ENCODE peak calls at places on chromosomes 13 and 19, in eight cellular contexts. One of them, this sample, is unnamed.
A peak's percentile ranks its signal among the peaks of the same experiment; 100 is the strongest.

GRCh38 chr19:35730326-35730725 is 11.9 kb downstream of the IGFLR1 start:
- DNase-seq in psoas muscle: no peak
- DNase-seq in ovary: no peak
- DNase-seq in small intestine: no peak
- DNase-seq in OCI-LY7: no peak
- DNase-seq in DND-41: no peak
- DNase-seq in left ventricle myocardium inferior: no peak
- DNase-seq in fibroblast of lung: no peak
- DNase-seq in this sample: no peak

GRCh38 chr19:54674021-54674617 is 11.3 kb downstream of the LILRB4 start:
- DNase-seq in psoas muscle: no peak
- DNase-seq in ovary: no peak
- DNase-seq in small intestine: peak; percentile 18
- DNase-seq in OCI-LY7: peak; percentile 63
- DNase-seq in DND-41: peak; percentile 24
- DNase-seq in left ventricle myocardium inferior: no peak
- DNase-seq in fibroblast of lung: peak; percentile 16
- DNase-seq in this sample: no peak

GRCh38 chr19:30116984-30117555 is 175.0 kb downstream of the URI1 start:
- DNase-seq in psoas muscle: no peak
- DNase-seq in ovary: no peak
- DNase-seq in small intestine: no peak
- DNase-seq in OCI-LY7: no peak
- DNase-seq in DND-41: no peak
- DNase-seq in left ventricle myocardium inferior: no peak
- DNase-seq in fibroblast of lung: no peak
- DNase-seq in this sample: no peak

GRCh38 chr19:56245062-56245740 is 27.3 kb upstream of the EDDM13 start:
- DNase-seq in psoas muscle: no peak
- DNase-seq in ovary: no peak
- DNase-seq in small intestine: no peak
- DNase-seq in OCI-LY7: no peak
- DNase-seq in DND-41: no peak
- DNase-seq in left ventricle myocardium inferior: no peak
- DNase-seq in fibroblast of lung: no peak
- DNase-seq in this sample: no peak

GRCh38 chr13:26558074-26558805 is 757 bp downstream of the WASF3 start:
- DNase-seq in psoas muscle: peak; percentile 31
- DNase-seq in ovary: peak; percentile 58
- DNase-seq in small intestine: no peak
- DNase-seq in OCI-LY7: no peak
- DNase-seq in DND-41: no peak
- DNase-seq in left ventricle myocardium inferior: peak; percentile 27
- DNase-seq in fibroblast of lung: peak; percentile 19
- DNase-seq in this sample: peak; percentile 57

GRCh38 chr19:45505151-45505995 is 1.9 kb upstream of the VASP start:
- DNase-seq in psoas muscle: no peak
- DNase-seq in ovary: no peak
- DNase-seq in small intestine: no peak
- DNase-seq in OCI-LY7: no peak
- DNase-seq in DND-41: no peak
- DNase-seq in left ventricle myocardium inferior: no peak
- DNase-seq in fibroblast of lung: no peak
- DNase-seq in this sample: no peak

GRCh38 chr19:45768644-45769053 is 403 bp downstream of the SIX5 start:
- DNase-seq in psoas muscle: no peak
- DNase-seq in ovary: peak; percentile 76
- DNase-seq in small intestine: peak; percentile 16
- DNase-seq in OCI-LY7: peak; percentile 64
- DNase-seq in DND-41: peak; percentile 63
- DNase-seq in left ventricle myocardium inferior: peak; percentile 63
- DNase-seq in fibroblast of lung: peak; percentile 55
- DNase-seq in this sample: peak; percentile 61

GRCh38 chr13:96771501-96772367 is 222.5 kb downstream of the OXGR1 start:
- DNase-seq in psoas muscle: no peak
- DNase-seq in ovary: no peak
- DNase-seq in small intestine: peak; percentile 16
- DNase-seq in OCI-LY7: peak; percentile 68
- DNase-seq in DND-41: peak; percentile 6
- DNase-seq in left ventricle myocardium inferior: no peak
- DNase-seq in fibroblast of lung: peak; percentile 22
- DNase-seq in this sample: peak; percentile 42

GRCh38 chr13:45243072-45243471 is 42.2 kb upstream of the KCTD4 start:
- DNase-seq in psoas muscle: no peak
- DNase-seq in ovary: no peak
- DNase-seq in small intestine: peak; percentile 81
- DNase-seq in OCI-LY7: no peak
- DNase-seq in DND-41: no peak
- DNase-seq in left ventricle myocardium inferior: no peak
- DNase-seq in fibroblast of lung: no peak
- DNase-seq in this sample: no peak

GRCh38 chr13:92390217-92390616 is 836.4 kb upstream of the GPC6 start:
- DNase-seq in psoas muscle: no peak
- DNase-seq in ovary: no peak
- DNase-seq in small intestine: no peak
- DNase-seq in OCI-LY7: no peak
- DNase-seq in DND-41: no peak
- DNase-seq in left ventricle myocardium inferior: no peak
- DNase-seq in fibroblast of lung: peak; percentile 24
- DNase-seq in this sample: no peak

GRCh38 chr13:43273362-43273761 is 250.0 kb downstream of the DNAJC15 start:
- DNase-seq in psoas muscle: no peak
- DNase-seq in ovary: no peak
- DNase-seq in small intestine: no peak
- DNase-seq in OCI-LY7: no peak
- DNase-seq in DND-41: no peak
- DNase-seq in left ventricle myocardium inferior: no peak
- DNase-seq in fibroblast of lung: no peak
- DNase-seq in this sample: no peak

GRCh38 chr13:97855570-97855970 is 97.9 kb upstream of the IPO5 start:
- DNase-seq in psoas muscle: no peak
- DNase-seq in ovary: no peak
- DNase-seq in small intestine: peak; percentile 67
- DNase-seq in OCI-LY7: peak; percentile 61
- DNase-seq in DND-41: peak; percentile 28
- DNase-seq in left ventricle myocardium inferior: no peak
- DNase-seq in fibroblast of lung: peak; percentile 93
- DNase-seq in this sample: peak; percentile 25

GRCh38 chr13:97853550-97853949 is 99.9 kb upstream of the IPO5 start:
- DNase-seq in psoas muscle: no peak
- DNase-seq in ovary: no peak
- DNase-seq in small intestine: no peak
- DNase-seq in OCI-LY7: no peak
- DNase-seq in DND-41: no peak
- DNase-seq in left ventricle myocardium inferior: no peak
- DNase-seq in fibroblast of lung: peak; percentile 8
- DNase-seq in this sample: no peak

GRCh38 chr13:97852181-97852874 is 101.1 kb upstream of the IPO5 start:
- DNase-seq in psoas muscle: no peak
- DNase-seq in ovary: no peak
- DNase-seq in small intestine: no peak
- DNase-seq in OCI-LY7: no peak
- DNase-seq in DND-41: no peak
- DNase-seq in left ventricle myocardium inferior: no peak
- DNase-seq in fibroblast of lung: no peak
- DNase-seq in this sample: no peak

GRCh38 chr13:97858161-97858560 is 95.3 kb upstream of the IPO5 start:
- DNase-seq in psoas muscle: no peak
- DNase-seq in ovary: no peak
- DNase-seq in small intestine: no peak
- DNase-seq in OCI-LY7: no peak
- DNase-seq in DND-41: no peak
- DNase-seq in left ventricle myocardium inferior: no peak
- DNase-seq in fibroblast of lung: no peak
- DNase-seq in this sample: no peak

DNA sequence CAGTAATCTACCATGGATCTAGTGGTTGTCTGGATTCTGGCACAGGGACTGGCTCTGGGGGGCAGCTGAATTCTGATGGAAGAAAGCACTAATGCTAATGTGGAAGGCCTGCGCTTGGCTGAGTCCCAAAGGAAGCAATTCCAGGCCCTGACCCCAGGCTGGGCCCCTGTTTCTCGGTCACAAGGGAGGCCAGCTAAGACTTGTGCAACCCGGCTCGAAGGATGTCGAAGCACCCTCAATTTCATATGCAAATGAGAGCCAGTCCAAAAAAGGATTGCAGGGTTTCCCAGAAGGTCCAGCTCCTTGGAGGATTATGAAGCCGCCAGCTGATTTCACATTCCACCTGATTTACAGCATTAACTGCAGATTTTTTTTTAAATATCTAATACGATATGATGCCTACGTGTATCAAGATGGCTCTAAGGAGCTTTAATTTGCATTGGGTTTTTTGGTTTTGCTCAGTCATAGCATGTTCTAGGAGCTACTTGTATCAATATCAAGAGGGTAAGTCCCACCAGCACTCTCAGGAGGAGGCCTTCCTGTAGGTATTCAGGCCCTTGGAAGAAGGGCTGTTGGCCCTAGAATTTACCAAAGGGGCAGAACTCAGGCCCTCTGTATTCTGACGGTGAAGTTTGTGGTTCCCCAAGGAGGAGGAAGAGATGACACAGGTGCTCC is 97.3 kb upstream of the IPO5 start:
- DNase-seq in psoas muscle: peak; percentile 46
- DNase-seq in ovary: peak; percentile 21
- DNase-seq in small intestine: no peak
- DNase-seq in OCI-LY7: no peak
- DNase-seq in DND-41: no peak
- DNase-seq in left ventricle myocardium inferior: peak; percentile 34
- DNase-seq in fibroblast of lung: peak; percentile 72
- DNase-seq in this sample: peak; percentile 68
- H3K27ac ChIP-seq in psoas muscle: no peak overlapping the region
- H3K27ac ChIP-seq in ovary: no peak overlapping the region
- H3K27ac ChIP-seq in small intestine: no peak overlapping the region
- H3K27ac ChIP-seq in OCI-LY7: no peak overlapping the region
- H3K27ac ChIP-seq in DND-41: no peak overlapping the region
- H3K27ac ChIP-seq in left ventricle myocardium inferior: peak overlapping the region; percentile 40
- H3K27ac ChIP-seq in fibroblast of lung: no peak overlapping the region
- H3K27ac ChIP-seq in this sample: no peak overlapping the region

GRCh38 chr13:20702530-20702929 is 969 bp upstream of the IL17D start:
- DNase-seq in psoas muscle: no peak
- DNase-seq in ovary: no peak
- DNase-seq in small intestine: peak; percentile 81
- DNase-seq in OCI-LY7: peak; percentile 7
- DNase-seq in DND-41: no peak
- DNase-seq in left ventricle myocardium inferior: no peak
- DNase-seq in fibroblast of lung: peak; percentile 44
- DNase-seq in this sample: no peak

GRCh38 chr13:20704459-20705069 is 1.1 kb downstream of the IL17D start:
- DNase-seq in psoas muscle: no peak
- DNase-seq in ovary: peak; percentile 44
- DNase-seq in small intestine: no peak
- DNase-seq in OCI-LY7: no peak
- DNase-seq in DND-41: no peak
- DNase-seq in left ventricle myocardium inferior: no peak
- DNase-seq in fibroblast of lung: no peak
- DNase-seq in this sample: no peak

GRCh38 chr13:20702945-20703784 is at the start of gene IL17D:
- DNase-seq in psoas muscle: peak; percentile 33
- DNase-seq in ovary: peak; percentile 53
- DNase-seq in small intestine: peak; percentile 33
- DNase-seq in OCI-LY7: peak; percentile 57
- DNase-seq in DND-41: peak; percentile 44
- DNase-seq in left ventricle myocardium inferior: no peak
- DNase-seq in fibroblast of lung: no peak
- DNase-seq in this sample: no peak

GRCh38 chr13:20706661-20707060 is 3.2 kb downstream of the IL17D start:
- DNase-seq in psoas muscle: no peak
- DNase-seq in ovary: no peak
- DNase-seq in small intestine: no peak
- DNase-seq in OCI-LY7: no peak
- DNase-seq in DND-41: no peak
- DNase-seq in left ventricle myocardium inferior: no peak
- DNase-seq in fibroblast of lung: no peak
- DNase-seq in this sample: no peak

DNA sequence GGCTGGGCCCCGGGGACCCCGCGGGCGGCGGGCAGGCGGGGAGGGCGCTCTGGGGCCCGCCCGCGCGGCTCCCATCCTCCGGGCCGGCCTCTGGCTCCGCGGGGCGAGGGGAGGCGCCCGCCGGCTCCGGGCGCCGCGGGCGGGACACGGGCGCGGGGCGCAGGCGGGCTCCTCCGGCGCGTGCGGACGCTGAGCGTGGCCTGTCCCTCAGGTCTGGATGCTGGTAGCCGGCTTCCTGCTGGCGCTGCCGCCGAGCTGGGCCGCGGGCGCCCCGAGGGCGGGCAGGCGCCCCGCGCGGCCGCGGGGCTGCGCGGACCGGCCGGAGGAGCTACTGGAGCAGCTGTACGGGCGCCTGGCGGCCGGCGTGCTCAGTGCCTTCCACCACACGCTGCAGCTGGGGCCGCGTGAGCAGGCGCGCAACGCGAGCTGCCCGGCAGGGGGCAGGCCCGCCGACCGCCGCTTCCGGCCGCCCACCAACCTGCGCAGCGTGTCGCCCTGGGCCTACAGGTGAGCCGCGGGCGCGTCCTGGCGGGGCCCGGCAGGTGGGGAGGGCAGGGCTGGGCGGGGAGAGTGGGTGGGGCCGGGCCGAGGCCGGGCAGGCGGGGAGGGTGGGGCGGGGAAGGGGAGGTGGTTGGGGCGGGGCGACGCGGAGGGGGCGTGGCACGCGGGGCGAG is 423 bp downstream of the IL17D start:
- DNase-seq in psoas muscle: peak; percentile 78
- DNase-seq in ovary: peak; percentile 80
- DNase-seq in small intestine: peak; percentile 88
- DNase-seq in OCI-LY7: peak; percentile 90
- DNase-seq in DND-41: peak; percentile 77
- DNase-seq in left ventricle myocardium inferior: peak; percentile 68
- DNase-seq in fibroblast of lung: peak; percentile 78
- DNase-seq in this sample: peak; percentile 68
- H3K4me3 ChIP-seq in psoas muscle: peak overlapping the region; percentile 63
- H3K4me3 ChIP-seq in ovary: peak overlapping the region; percentile 46
- H3K4me3 ChIP-seq in small intestine: peak overlapping the region; percentile 60
- H3K4me3 ChIP-seq in OCI-LY7: peak overlapping the region; percentile 49
- H3K4me3 ChIP-seq in DND-41: no peak overlapping the region
- H3K4me3 ChIP-seq in left ventricle myocardium inferior: peak overlapping the region; percentile 79
- H3K4me3 ChIP-seq in fibroblast of lung: no peak overlapping the region
- H3K4me3 ChIP-seq in this sample: no peak overlapping the region

GRCh38 chr13:30463820-30464495 is 1.8 kb downstream of the HMGB1 start:
- DNase-seq in psoas muscle: no peak
- DNase-seq in ovary: no peak
- DNase-seq in small intestine: peak; percentile 73
- DNase-seq in OCI-LY7: peak; percentile 79
- DNase-seq in DND-41: peak; percentile 64
- DNase-seq in left ventricle myocardium inferior: peak; percentile 56
- DNase-seq in fibroblast of lung: peak; percentile 69
- DNase-seq in this sample: no peak
- H3K4me1 ChIP-seq in psoas muscle: peaks cover 27% of the 10 kb centered on the region
- H3K4me1 ChIP-seq in ovary: peaks cover 1% of the 10 kb centered on the region
- H3K4me1 ChIP-seq in small intestine: no peaks in the 10 kb centered on the region
- H3K4me1 ChIP-seq in OCI-LY7: peaks cover 55% of the 10 kb centered on the region
- H3K4me1 ChIP-seq in DND-41: peaks cover 42% of the 10 kb centered on the region
- H3K4me1 ChIP-seq in left ventricle myocardium inferior: peaks cover 40% of the 10 kb centered on the region
- H3K4me1 ChIP-seq in fibroblast of lung: peaks cover 2% of the 10 kb centered on the region
- H3K4me1 ChIP-seq in this sample: peaks cover 37% of the 10 kb centered on the region

DNA sequence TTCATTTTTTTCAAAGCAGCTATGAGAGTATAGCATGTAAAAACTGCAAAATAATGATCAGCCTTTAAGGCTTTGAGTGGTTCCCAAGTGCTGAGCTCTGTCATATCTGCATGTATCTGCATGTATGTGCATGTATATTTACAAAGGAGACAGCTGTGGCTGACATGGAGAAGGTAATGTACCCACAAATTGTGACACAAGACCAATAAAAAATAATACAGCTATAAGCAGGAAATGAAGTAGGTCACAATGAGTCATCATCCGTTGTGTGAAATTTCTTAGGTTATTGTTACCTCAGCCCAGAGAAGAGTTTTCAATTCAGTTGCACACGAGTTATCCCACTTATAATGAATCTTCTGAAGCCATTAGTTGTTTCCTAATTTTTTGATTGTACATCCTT is 60.9 kb upstream of the MED4 start:
- DNase-seq in psoas muscle: no peak
- DNase-seq in ovary: no peak
- DNase-seq in small intestine: peak; percentile 84
- DNase-seq in OCI-LY7: no peak
- DNase-seq in DND-41: peak; percentile 25
- DNase-seq in left ventricle myocardium inferior: no peak
- DNase-seq in fibroblast of lung: peak; percentile 21
- DNase-seq in this sample: no peak
- H3K27ac ChIP-seq in psoas muscle: no peak overlapping the region
- H3K27ac ChIP-seq in ovary: no peak overlapping the region
- H3K27ac ChIP-seq in small intestine: peak overlapping the region; percentile 73
- H3K27ac ChIP-seq in OCI-LY7: no peak overlapping the region
- H3K27ac ChIP-seq in DND-41: peak overlapping the region; percentile 87
- H3K27ac ChIP-seq in left ventricle myocardium inferior: peak overlapping the region; percentile 53
- H3K27ac ChIP-seq in fibroblast of lung: no peak overlapping the region
- H3K27ac ChIP-seq in this sample: peak overlapping the region; percentile 81

This sample was measured in heart left ventricle.